ENCODE peak calls at places on chromosomes 11 and 22, in four cellular contexts. J is K562, E is GM12891, K is GM12878. Z is an unnamed sample.

GRCh38 chr11:131099746-131100145 is 183.5 kb upstream of the SNX19 start:
- DNase-seq in J (no peak), E (no peak), K (no peak), Z (no peak)

GRCh38 chr11:75802913-75803820 is 11.8 kb upstream of the UVRAG start:
- DNase-seq in J (peak; percentile 80), E (peak; percentile 52), K (no peak), Z (peak; percentile 70)

GRCh38 chr11:129895126-129896041 is at the start of gene NFRKB:
- DNase-seq in J (peak; percentile 98), E (peak; percentile 97), K (peak; percentile 9), Z (peak; percentile 57)

GRCh38 chr22:46754110-46754799 is 8.2 kb upstream of the TBC1D22A start:
- DNase-seq in J (peak; percentile 62), E (no peak), K (no peak), Z (peak; percentile 73)

GRCh38 chr11:61477734-61478148 is 30.8 kb upstream of the LRRC10B start:
- DNase-seq in J (peak; percentile 81), E (peak; percentile 68), K (no peak), Z (no peak)

GRCh38 chr11:71248656-71249055 is 3.7 kb downstream of the SHANK2 start:
- DNase-seq in J (no peak), E (no peak), K (no peak), Z (no peak)

GRCh38 chr22:49310354-49310753 is 517.3 kb downstream of the BRD1 start:
- DNase-seq in J (no peak), E (no peak), K (no peak), Z (no peak)

GRCh38 chr11:65858354-65859133 is 564 bp upstream of the CFL1 start:
- DNase-seq in J (no peak), E (no peak), K (no peak), Z (no peak)

GRCh38 chr11:64290894-64291745 is at the start of gene KCNK4:
- DNase-seq in J (no peak), E (no peak), K (no peak), Z (no peak)

GRCh38 chr11:130738618-130739017 is 177.7 kb downstream of the SNX19 start:
- DNase-seq in J (no peak), E (no peak), K (no peak), Z (no peak)

GRCh38 chr11:84501750-84502149 is 1125.4 kb downstream of the DLG2 start:
- DNase-seq in J (no peak), E (no peak), K (no peak), Z (no peak)

GRCh38 chr22:48739348-48740085 is 1088.2 kb downstream of the BRD1 start:
- DNase-seq in J (no peak), E (no peak), K (no peak), Z (no peak)

GRCh38 chr22:29251265-29251664 is 16.5 kb downstream of the RHBDD3 start:
- DNase-seq in J (no peak), E (no peak), K (no peak), Z (no peak)

GRCh38 chr22:46947516-46948260 is 185.2 kb downstream of the TBC1D22A start:
- DNase-seq in J (no peak), E (no peak), K (no peak), Z (no peak)

GRCh38 chr11:78054971-78055370 is 8.7 kb upstream of the THRSP start:
- DNase-seq in J (no peak), E (no peak), K (no peak), Z (no peak)

GRCh38 chr11:106670069-106670468 is 348.2 kb downstream of the GUCY1A2 start:
- DNase-seq in J (no peak), E (no peak), K (no peak), Z (no peak)

GRCh38 chr11:96391698-96392307 is 2.0 kb downstream of the JRKL start:
- DNase-seq in J (no peak), E (no peak), K (no peak), Z (no peak)

GRCh38 chr11:37459430-37459829 is 861.4 kb upstream of the RAG2 start:
- DNase-seq in J (no peak), E (no peak), K (no peak), Z (no peak)

GRCh38 chr11:20599424-20600346 is at the start of gene SLC6A5:
- DNase-seq in J (peak; percentile 59), E (no peak), K (no peak), Z (peak; percentile 29)

GRCh38 chr11:94802501-94802900 is 34.3 kb downstream of the AMOTL1 start:
- DNase-seq in J (no peak), E (no peak), K (no peak), Z (no peak)

GRCh38 chr11:2428322-2428795 is 16.0 kb downstream of the TRPM5 start:
- DNase-seq in J (peak; percentile 67), E (peak; percentile 80), K (no peak), Z (no peak)

GRCh38 chr22:32830473-32830872 is 29.0 kb downstream of the TIMP3 start:
- DNase-seq in J (no peak), E (no peak), K (no peak), Z (no peak)

GRCh38 chr22:33601062-33601461 is 319.2 kb downstream of the LARGE1 start:
- DNase-seq in J (no peak), E (no peak), K (no peak), Z (no peak)

GRCh38 chr22:36419912-36420882 is 32.4 kb upstream of the MYH9 start:
- DNase-seq in J (no peak), E (no peak), K (no peak), Z (no peak)

GRCh38 chr11:33530824-33531223 is 169.8 kb downstream of the C11orf91 start:
- DNase-seq in J (no peak), E (no peak), K (no peak), Z (no peak)

GRCh38 chr11:71434576-71435130 is 13.5 kb downstream of the DHCR7 start:
- DNase-seq in J (no peak), E (no peak), K (no peak), Z (no peak)

GRCh38 chr11:2097998-2098690 is 41.0 kb downstream of the IGF2 start:
- DNase-seq in J (no peak), E (no peak), K (no peak), Z (no peak)

GRCh38 chr11:45379162-45379863 is 93.2 kb upstream of the SYT13 start:
- DNase-seq in J (no peak), E (no peak), K (no peak), Z (no peak)

GRCh38 chr11:83827940-83828554 is 541.9 kb upstream of the CCDC90B start:
- DNase-seq in J (peak; percentile 20), E (no peak), K (no peak), Z (no peak)

GRCh38 chr11:64004590-64004984 is 18.3 kb downstream of the OTUB1 start:
- DNase-seq in J (no peak), E (no peak), K (no peak), Z (no peak)

GRCh38 chr11:128621491-128622136 is 34.3 kb upstream of the ETS1 start:
- DNase-seq in J (no peak), E (no peak), K (no peak), Z (no peak)

GRCh38 chr11:102527041-102527440 is 3.5 kb downstream of the MMP7 start:
- DNase-seq in J (no peak), E (no peak), K (no peak), Z (no peak)

GRCh38 chr11:133078591-133079179 is 453.6 kb downstream of the OPCML start:
- DNase-seq in J (peak; percentile 53), E (peak; percentile 43), K (no peak), Z (peak; percentile 16)

GRCh38 chr11:13380731-13381130 is 82.3 kb downstream of the BTBD10 start:
- DNase-seq in J (no peak), E (no peak), K (no peak), Z (no peak)

GRCh38 chr11:121700968-121701367 is 248.2 kb upstream of the SORL1-AS1 start:
- DNase-seq in J (no peak), E (no peak), K (no peak), Z (no peak)

GRCh38 chr11:114779189-114779588 is 100.9 kb downstream of the NXPE2 start:
- DNase-seq in J (no peak), E (no peak), K (no peak), Z (no peak)

GRCh38 chr11:74418509-74418895 is 20.3 kb upstream of the PGM2L1 start:
- DNase-seq in J (no peak), E (no peak), K (no peak), Z (no peak)

GRCh38 chr22:32876516-32876915 is 75.0 kb downstream of the TIMP3 start:
- DNase-seq in J (no peak), E (no peak), K (no peak), Z (no peak)

DNA sequence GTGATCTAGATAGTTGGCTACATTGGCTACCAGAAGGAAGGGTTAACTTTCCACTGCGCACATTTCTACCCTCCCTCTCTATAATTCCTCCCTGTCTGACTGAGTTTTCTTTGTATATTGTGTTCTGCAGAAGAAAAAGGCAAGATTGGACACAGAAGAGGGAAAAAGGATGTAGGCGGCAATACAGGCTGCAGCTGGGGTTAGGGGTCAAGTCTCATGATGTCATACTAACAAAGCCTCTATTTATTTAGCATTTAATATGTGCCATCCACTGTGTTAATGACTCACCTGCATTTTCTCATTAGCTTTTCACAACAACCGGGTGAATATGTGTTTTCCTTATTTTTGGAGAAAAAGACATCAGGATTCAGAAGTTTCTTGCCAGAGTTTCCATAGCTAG is 2.0 kb downstream of the FAM83F start:
- DNase-seq in J (no peak), E (no peak), K (no peak), Z (no peak)
- TF ChIP-seq SPI1 in J (no peak), E (no peak), K (no peak), Z (no peak)

GRCh38 chr11:35304900-35305299 is 114.5 kb downstream of the SLC1A2 start:
- DNase-seq in J (no peak), E (no peak), K (no peak), Z (no peak)
- TF ChIP-seq SPI1 in J (no peak), E (no peak), K (no peak), Z (no peak)

DNA sequence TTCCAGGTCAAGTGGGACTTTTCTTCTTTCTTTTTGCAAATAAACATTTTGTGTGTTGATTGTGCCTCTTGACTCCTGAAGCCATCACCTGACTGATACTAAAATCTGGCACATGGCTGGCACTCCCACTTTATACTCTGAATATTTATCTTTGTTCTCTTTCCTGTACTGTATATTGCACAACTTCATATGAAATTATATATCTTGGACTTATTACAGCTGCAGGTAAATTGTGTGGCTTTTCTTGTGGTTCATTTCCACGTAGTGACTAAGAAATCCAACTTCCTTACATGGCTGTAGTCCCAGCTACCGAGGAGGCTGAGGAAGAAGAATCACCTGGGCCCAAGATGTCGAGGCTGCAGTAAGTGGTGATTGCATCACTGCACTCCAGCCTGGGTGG is 23.7 kb upstream of the OR5B12 start:
- DNase-seq in J (no peak), E (no peak), K (no peak), Z (no peak)
- TF ChIP-seq SPI1 in J (no peak), E (no peak), K (no peak), Z (no peak)

GRCh38 chr22:26480611-26480932 is 3.0 kb downstream of the HPS4 start:
- DNase-seq in J (no peak), E (no peak), K (no peak), Z (no peak)
- TF ChIP-seq SPI1 in J (no peak), E (no peak), K (no peak), Z (no peak)

Z was measured in HL-60.